ENCODE peak calls at places on chromosome 11, in nine cellular contexts. N is substantia nigra; W is upper lobe of right lung; A is activated naive CD8-positive, alpha-beta T cell treated with anti-CD3 and anti-CD28 coated beads, Interleukin-2, amount 50 U/mL, for 24 hours; T is Calu3; Z is SHP77; V is T-helper 9 cell; B is AG09319; R is type B pancreatic cell. O is an unnamed sample.

GRCh38 chr11:70090989-70091388 is 12.9 kb downstream of the ANO1 start:
- DNase-seq in N (no peak), W (no peak), A (no peak), T (no peak), Z (no peak), V (no peak), B (no peak), R (no peak), O (no peak)

GRCh38 chr11:95341246-95341645 is 110.2 kb upstream of the SESN3 start:
- DNase-seq in N (no peak), W (peak; percentile 63), A (no peak), T (no peak), Z (no peak), V (no peak), B (no peak), R (no peak), O (no peak)

GRCh38 chr11:88594274-88594950 is 256.9 kb upstream of the CTSC start:
- DNase-seq in N (no peak), W (no peak), A (no peak), T (no peak), Z (no peak), V (no peak), B (no peak), R (no peak), O (no peak)

GRCh38 chr11:59102259-59102765 is 4.7 kb upstream of the FAM111B start:
- DNase-seq in N (peak; percentile 4), W (peak; percentile 81), A (peak; percentile 74), T (peak; percentile 73), Z (no peak), V (peak; percentile 27), B (no peak), R (peak; percentile 71), O (peak; percentile 30)

GRCh38 chr11:10592331-10592730 is 23.9 kb upstream of the LYVE1 start:
- DNase-seq in N (no peak), W (no peak), A (no peak), T (no peak), Z (no peak), V (no peak), B (peak; percentile 80), R (no peak), O (peak; percentile 92)

GRCh38 chr11:92296138-92296515 is 71.5 kb downstream of the FAT3 start:
- DNase-seq in N (no peak), W (no peak), A (no peak), T (no peak), Z (no peak), V (no peak), B (no peak), R (no peak), O (peak; percentile 73)

GRCh38 chr11:35548925-35549561 is 23.6 kb upstream of the PAMR1 start:
- DNase-seq in N (no peak), W (no peak), A (no peak), T (no peak), Z (no peak), V (no peak), B (no peak), R (no peak), O (no peak)

GRCh38 chr11:78961938-78962701 is 387.5 kb upstream of the NARS2 start:
- DNase-seq in N (no peak), W (no peak), A (no peak), T (no peak), Z (peak; percentile 70), V (no peak), B (no peak), R (no peak), O (peak; percentile 23)

GRCh38 chr11:64127267-64128072 is 38.4 kb downstream of the MACROD1 start:
- DNase-seq in N (no peak), W (no peak), A (no peak), T (no peak), Z (no peak), V (no peak), B (no peak), R (no peak), O (no peak)

GRCh38 chr11:69598147-69598546 is 42.8 kb upstream of the CCND1 start:
- DNase-seq in N (no peak), W (no peak), A (no peak), T (peak; percentile 34), Z (no peak), V (no peak), B (no peak), R (no peak), O (peak; percentile 2)

GRCh38 chr11:8102296-8102915 is 21.4 kb downstream of the TUB start:
- DNase-seq in N (no peak), W (no peak), A (no peak), T (no peak), Z (no peak), V (no peak), B (no peak), R (peak; percentile 32), O (peak; percentile 55)

GRCh38 chr11:11532574-11532973 is 89.2 kb downstream of the GALNT18 start:
- DNase-seq in N (no peak), W (no peak), A (no peak), T (no peak), Z (no peak), V (no peak), B (no peak), R (no peak), O (no peak)

GRCh38 chr11:69867076-69868002 is 48.1 kb upstream of the FGF3 start:
- DNase-seq in N (no peak), W (no peak), A (no peak), T (peak; percentile 63), Z (peak; percentile 68), V (no peak), B (no peak), R (no peak), O (no peak)

GRCh38 chr11:57379732-57380131 is 1.2 kb downstream of the PRG3 start:
- DNase-seq in N (no peak), W (no peak), A (no peak), T (peak; percentile 19), Z (no peak), V (no peak), B (no peak), R (no peak), O (peak; percentile 40)

GRCh38 chr11:126214446-126215240 is 3.1 kb downstream of the FAM118B start:
- DNase-seq in N (no peak), W (no peak), A (no peak), T (peak; percentile 19), Z (no peak), V (no peak), B (no peak), R (no peak), O (peak; percentile 85)

GRCh38 chr11:133386262-133386661 is 146.0 kb downstream of the OPCML start:
- DNase-seq in N (no peak), W (no peak), A (no peak), T (no peak), Z (no peak), V (no peak), B (no peak), R (no peak), O (no peak)